ENCODE peak calls at places on chromosomes 3 and 15, in ten cellular contexts. R, T, S, G, L, Z, A, N, M and C are unnamed samples.

GRCh38 chr3:55161256-55161655 is 233.4 kb upstream of the LRTM1 start:
- DNase-seq in R (no peak), T (no peak), S (no peak), G (no peak), L (no peak), Z (no peak), A (no peak), N (peak), M (peak), C (no peak)

GRCh38 chr15:25249236-25250010 is 189.4 kb downstream of the UBE3A start:
- DNase-seq in R (no peak), T (no peak), S (no peak), G (no peak), L (no peak), Z (no peak), A (no peak), N (no peak), M (no peak), C (no peak)

GRCh38 chr15:40054056-40054745 is 15.2 kb upstream of the SRP14 start:
- DNase-seq in R (no peak), T (peak), S (no peak), G (no peak), L (no peak), Z (no peak), A (no peak), N (no peak), M (peak), C (no peak)

GRCh38 chr15:49044761-49045571 is 1.3 kb downstream of the SECISBP2L start:
- DNase-seq in R (no peak), T (no peak), S (peak), G (no peak), L (no peak), Z (no peak), A (no peak), N (no peak), M (peak), C (no peak)

GRCh38 chr15:80776420-80777045 is 2.6 kb upstream of the CEMIP start:
- DNase-seq in R (no peak), T (no peak), S (peak), G (peak), L (peak), Z (no peak), A (peak), N (peak), M (peak), C (no peak)

GRCh38 chr3:16828815-16829214 is 55.9 kb upstream of the PLCL2 start:
- DNase-seq in R (peak), T (no peak), S (peak), G (peak), L (no peak), Z (no peak), A (no peak), N (peak), M (peak), C (no peak)

GRCh38 chr15:50358805-50359204 is 3.8 kb upstream of the GABPB1 start:
- DNase-seq in R (no peak), T (no peak), S (peak), G (peak), L (no peak), Z (no peak), A (no peak), N (peak), M (peak), C (no peak)

GRCh38 chr3:139559541-139559940 is 20.0 kb upstream of the RBP1 start:
- DNase-seq in R (no peak), T (no peak), S (peak), G (peak), L (no peak), Z (no peak), A (no peak), N (no peak), M (no peak), C (no peak)

GRCh38 chr15:89177633-89178306 is 43.6 kb downstream of the RLBP1 start:
- DNase-seq in R (peak), T (no peak), S (peak), G (peak), L (peak), Z (no peak), A (peak), N (peak), M (peak), C (peak)

GRCh38 chr3:141425523-141426233 is 57.4 kb downstream of the ZBTB38 start:
- DNase-seq in R (no peak), T (no peak), S (no peak), G (no peak), L (no peak), Z (no peak), A (no peak), N (peak), M (peak), C (no peak)

GRCh38 chr3:105293441-105293840 is 73.3 kb upstream of the ALCAM start:
- DNase-seq in R (no peak), T (no peak), S (no peak), G (no peak), L (no peak), Z (no peak), A (no peak), N (no peak), M (no peak), C (no peak)

GRCh38 chr15:36468746-36469145 is 110.7 kb upstream of the CDIN1 start:
- DNase-seq in R (peak), T (no peak), S (no peak), G (no peak), L (peak), Z (no peak), A (no peak), N (peak), M (peak), C (no peak)

GRCh38 chr3:197038604-197039003 is 9.0 kb upstream of the MELTF start:
- DNase-seq in R (no peak), T (no peak), S (no peak), G (no peak), L (no peak), Z (no peak), A (no peak), N (no peak), M (peak), C (no peak)

GRCh38 chr15:77988386-77989301 is 88.9 kb downstream of the TBC1D2B start:
- DNase-seq in R (no peak), T (no peak), S (no peak), G (no peak), L (no peak), Z (no peak), A (no peak), N (no peak), M (no peak), C (no peak)

GRCh38 chr15:101447561-101448071 is 41.9 kb downstream of the PCSK6 start:
- DNase-seq in R (no peak), T (no peak), S (no peak), G (no peak), L (no peak), Z (no peak), A (no peak), N (no peak), M (no peak), C (no peak)